ENCODE peak calls at places on chromosomes 2 and 18, in nine cellular contexts. O is iris pigment epithelial cell, R is DMS 273 treated with DMSO at 0.1 percent for 48 hours, K is HuH-7.5, E is HL-60, G is foreskin keratinocyte, F is ELF-1, J is mesenteric fat pad, L is transverse colon. I is an unnamed sample.

GRCh38 chr2:57450170-57450569 is 596.4 kb upstream of the VRK2 start:
- DNase-seq in O (no peak), R (no peak), K (no peak), E (no peak), G (no peak), F (no peak), J (no peak), L (no peak), I (no peak)

GRCh38 chr2:39736593-39736992 is 42.5 kb downstream of the THUMPD2 start:
- DNase-seq in O (peak), R (no peak), K (no peak), E (no peak), G (no peak), F (no peak), J (no peak), L (no peak), I (peak)

GRCh38 chr2:84875213-84875560 is 5.7 kb downstream of the TRABD2A start:
- DNase-seq in O (no peak), R (no peak), K (no peak), E (no peak), G (no peak), F (peak), J (peak), L (no peak), I (no peak)

GRCh38 chr2:9420495-9420894 is 2.8 kb downstream of the ITGB1BP1 start:
- DNase-seq in O (no peak), R (no peak), K (no peak), E (no peak), G (no peak), F (no peak), J (no peak), L (no peak), I (no peak)

GRCh38 chr2:188450740-188451480 is 159.2 kb downstream of the GULP1 start:
- DNase-seq in O (peak), R (no peak), K (no peak), E (no peak), G (no peak), F (no peak), J (no peak), L (no peak), I (peak)

GRCh38 chr18:78492813-78493371 is 486.7 kb upstream of the SALL3 start:
- DNase-seq in O (no peak), R (no peak), K (no peak), E (no peak), G (no peak), F (no peak), J (no peak), L (no peak), I (no peak)

GRCh38 chr2:109352898-109353689 is 224.1 kb downstream of the SH3RF3 start:
- DNase-seq in O (no peak), R (no peak), K (no peak), E (no peak), G (no peak), F (no peak), J (peak), L (no peak), I (no peak)

GRCh38 chr18:23932385-23933067 is 82.0 kb upstream of the TTC39C start:
- DNase-seq in O (no peak), R (no peak), K (no peak), E (no peak), G (no peak), F (no peak), J (no peak), L (no peak), I (peak)

GRCh38 chr2:113225505-113226259 is 51.9 kb downstream of the PSD4 start:
- DNase-seq in O (peak), R (peak), K (no peak), E (no peak), G (no peak), F (no peak), J (no peak), L (no peak), I (no peak)

GRCh38 chr2:96241901-96242611 is 23.7 kb downstream of the TMEM127 start:
- DNase-seq in O (peak), R (no peak), K (no peak), E (peak), G (peak), F (no peak), J (no peak), L (peak), I (peak)

GRCh38 chr2:221255862-221256261 is 316.2 kb downstream of the EPHA4 start:
- DNase-seq in O (no peak), R (no peak), K (no peak), E (no peak), G (no peak), F (peak), J (no peak), L (no peak), I (no peak)

GRCh38 chr2:119929537-119929936 is 83.3 kb upstream of the EPB41L5 start:
- DNase-seq in O (no peak), R (no peak), K (no peak), E (no peak), G (no peak), F (no peak), J (no peak), L (no peak), I (no peak)

GRCh38 chr18:59381949-59382348 is 22.9 kb upstream of the LMAN1 start:
- DNase-seq in O (no peak), R (no peak), K (no peak), E (no peak), G (no peak), F (no peak), J (no peak), L (no peak), I (no peak)

GRCh38 chr2:176140520-176141317 is 10.6 kb upstream of the HOXD4 start:
- DNase-seq in O (peak), R (peak), K (peak), E (peak), G (no peak), F (peak), J (peak), L (peak), I (peak)

GRCh38 chr2:173631123-173631450 is 276.4 kb downstream of the CDCA7 start:
- DNase-seq in O (peak), R (peak), K (peak), E (no peak), G (no peak), F (no peak), J (no peak), L (no peak), I (no peak)

GRCh38 chr2:216774620-216775019 is 79.3 kb upstream of the IGFBP5 start:
- DNase-seq in O (peak), R (no peak), K (no peak), E (no peak), G (no peak), F (peak), J (no peak), L (peak), I (peak)

GRCh38 chr2:105842555-105842954 is 97.8 kb downstream of the NCK2 start:
- DNase-seq in O (no peak), R (no peak), K (no peak), E (no peak), G (no peak), F (no peak), J (no peak), L (no peak), I (no peak)

GRCh38 chr2:109722026-109722425 is 72.1 kb upstream of the RGPD5 start:
- DNase-seq in O (no peak), R (no peak), K (no peak), E (no peak), G (peak), F (no peak), J (peak), L (no peak), I (no peak)

GRCh38 chr2:221572821-221573429 is 821 bp upstream of the EPHA4 start:
- DNase-seq in O (peak), R (no peak), K (peak), E (no peak), G (peak), F (peak), J (no peak), L (peak), I (peak)

GRCh38 chr2:9558948-9559381 is 3.3 kb upstream of the ADAM17 start:
- DNase-seq in O (peak), R (no peak), K (no peak), E (peak), G (peak), F (peak), J (peak), L (no peak), I (peak)

GRCh38 chr2:170856066-170856465 is 39.4 kb downstream of the GAD1 start:
- DNase-seq in O (no peak), R (no peak), K (no peak), E (no peak), G (no peak), F (no peak), J (no peak), L (no peak), I (no peak)

GRCh38 chr2:229445013-229445412 is 173.9 kb upstream of the PID1 start:
- DNase-seq in O (peak), R (no peak), K (peak), E (no peak), G (peak), F (peak), J (no peak), L (peak), I (peak)

GRCh38 chr2:216807861-216808272 is 52.0 kb downstream of the TNP1 start:
- DNase-seq in O (peak), R (no peak), K (no peak), E (no peak), G (no peak), F (no peak), J (no peak), L (no peak), I (no peak)

GRCh38 chr2:8277921-8278571 is 403.8 kb upstream of the ID2 start:
- DNase-seq in O (no peak), R (no peak), K (no peak), E (no peak), G (no peak), F (no peak), J (no peak), L (no peak), I (peak)

GRCh38 chr2:132374961-132375360 is 41.6 kb upstream of the GPR39 start:
- DNase-seq in O (peak), R (no peak), K (no peak), E (no peak), G (no peak), F (no peak), J (no peak), L (no peak), I (peak)

GRCh38 chr2:11103984-11104793 is 51.1 kb upstream of the SLC66A3 start:
- DNase-seq in O (no peak), R (no peak), K (no peak), E (no peak), G (no peak), F (no peak), J (peak), L (peak), I (no peak)

GRCh38 chr2:39492095-39492590 is 55.1 kb upstream of the MAP4K3 start:
- DNase-seq in O (peak), R (no peak), K (no peak), E (peak), G (peak), F (no peak), J (no peak), L (no peak), I (peak)

GRCh38 chr2:185700883-185701282 is 37.7 kb upstream of the FSIP2 start:
- DNase-seq in O (peak), R (no peak), K (no peak), E (no peak), G (no peak), F (no peak), J (no peak), L (no peak), I (no peak)

GRCh38 chr2:11758639-11759038 is 12.2 kb downstream of the LPIN1 start:
- DNase-seq in O (no peak), R (no peak), K (no peak), E (no peak), G (no peak), F (no peak), J (peak), L (no peak), I (no peak)

I was measured in fibroblast of the aortic adventitia.